ENCODE peak calls at places on chromosomes 5 and 9, in five cellular contexts. One of them, this sample, is unnamed.

GRCh38 chr9:13942695-13943094 is 371.2 kb downstream of the NFIB start:
- DNase-seq in AG20443: peak; percentile 83
- DNase-seq in cerebellar cortex: no peak
- DNase-seq in WTC11: no peak
- DNase-seq in neuronal stem cell: no peak
- DNase-seq in this sample: no peak

GRCh38 chr9:121700165-121700830 is 48.9 kb downstream of the DAB2IP start:
- DNase-seq in AG20443: peak; percentile 76
- DNase-seq in neuronal stem cell: peak; percentile 12
- DNase-seq in WTC11: peak; percentile 69
- DNase-seq in cerebellar cortex: peak; percentile 62
- DNase-seq in this sample: no peak

GRCh38 chr5:79014631-79015030 is 29.5 kb upstream of the ARSB start:
- DNase-seq in WTC11: no peak
- DNase-seq in cerebellar cortex: no peak
- DNase-seq in AG20443: no peak
- DNase-seq in neuronal stem cell: no peak
- DNase-seq in this sample: no peak

GRCh38 chr9:137028281-137029057 is 432 bp upstream of the ABCA2 start:
- DNase-seq in neuronal stem cell: peak; percentile 75
- DNase-seq in cerebellar cortex: peak; percentile 48
- DNase-seq in AG20443: peak; percentile 91
- DNase-seq in WTC11: peak; percentile 62
- DNase-seq in this sample: no peak

GRCh38 chr5:133240425-133241091 is 188.7 kb downstream of the HSPA4 start:
- DNase-seq in cerebellar cortex: no peak
- DNase-seq in WTC11: no peak
- DNase-seq in AG20443: peak; percentile 92
- DNase-seq in neuronal stem cell: no peak
- DNase-seq in this sample: no peak

GRCh38 chr5:149372041-149372805 is 6.9 kb downstream of the IL17B start:
- DNase-seq in WTC11: no peak
- DNase-seq in neuronal stem cell: no peak
- DNase-seq in cerebellar cortex: no peak
- DNase-seq in AG20443: no peak
- DNase-seq in this sample: no peak

GRCh38 chr9:135592331-135592590 is 30.7 kb downstream of the PAEP start:
- DNase-seq in neuronal stem cell: no peak
- DNase-seq in AG20443: peak; percentile 17
- DNase-seq in WTC11: no peak
- DNase-seq in cerebellar cortex: no peak
- DNase-seq in this sample: no peak

GRCh38 chr9:97593960-97594359 is 39.2 kb downstream of the TSTD2 start:
- DNase-seq in neuronal stem cell: no peak
- DNase-seq in WTC11: no peak
- DNase-seq in AG20443: no peak
- DNase-seq in cerebellar cortex: no peak
- DNase-seq in this sample: no peak

GRCh38 chr5:41334758-41335157 is 121.4 kb upstream of the C6 start:
- DNase-seq in neuronal stem cell: no peak
- DNase-seq in WTC11: no peak
- DNase-seq in cerebellar cortex: no peak
- DNase-seq in AG20443: peak; percentile 27
- DNase-seq in this sample: peak; percentile 12

GRCh38 chr9:120909904-120910303 is 16.7 kb downstream of the TRAF1 start:
- DNase-seq in WTC11: no peak
- DNase-seq in AG20443: no peak
- DNase-seq in cerebellar cortex: no peak
- DNase-seq in neuronal stem cell: no peak
- DNase-seq in this sample: no peak

GRCh38 chr9:36798350-36799065 is 225.8 kb downstream of the MELK start:
- DNase-seq in cerebellar cortex: no peak
- DNase-seq in neuronal stem cell: no peak
- DNase-seq in AG20443: no peak
- DNase-seq in WTC11: no peak
- DNase-seq in this sample: no peak

GRCh38 chr5:81748556-81748955 is 2.3 kb downstream of the SSBP2 start:
- DNase-seq in neuronal stem cell: no peak
- DNase-seq in WTC11: no peak
- DNase-seq in AG20443: no peak
- DNase-seq in cerebellar cortex: peak; percentile 49
- DNase-seq in this sample: no peak

GRCh38 chr5:96562614-96563013 is 99.6 kb upstream of the CAST start:
- DNase-seq in cerebellar cortex: no peak
- DNase-seq in AG20443: peak; percentile 47
- DNase-seq in WTC11: no peak
- DNase-seq in neuronal stem cell: no peak
- DNase-seq in this sample: no peak

This sample was measured in iPS DF 19.7.